ENCODE peak calls at places on chromosomes 11 and 22, in five cellular contexts. R is Karpas-422, Y is GM23338, P is stomach, Q is uterus. L is an unnamed sample. For H3K4me1, the result is how much of the 10 kb centered on the place peaks cover.

GRCh38 chr11:1557904-1558831 is 13.9 kb downstream of the DUSP8 start:
- DNase-seq in R (no peak), P (peak), Q (peak), Y (no peak), L (peak)

GRCh38 chr22:33785283-33785991 is 134.8 kb downstream of the LARGE1 start:
- DNase-seq in P (no peak), R (no peak), Q (no peak), Y (no peak), L (peak)

GRCh38 chr11:62400281-62400680 is 18.6 kb upstream of the SCGB1A1 start:
- DNase-seq in Q (peak), Y (no peak), P (no peak), R (no peak), L (peak)

GRCh38 chr11:58142781-58143180 is 17.5 kb upstream of the OR9I1 start:
- DNase-seq in Q (no peak), Y (no peak), R (no peak), P (no peak), L (no peak)

GRCh38 chr11:14299921-14300320 is 59.1 kb downstream of the RRAS2 start:
- DNase-seq in R (no peak), Q (no peak), Y (no peak), P (no peak), L (no peak)

GRCh38 chr11:60785806-60786361 is 751 bp downstream of the MS4A10 start:
- DNase-seq in P (no peak), Q (no peak), Y (no peak), R (no peak), L (peak)

GRCh38 chr22:22810018-22810427 is 77.6 kb upstream of the IGLL5 start:
- DNase-seq in Y (no peak), Q (no peak), R (peak), P (peak), L (no peak)

GRCh38 chr11:117595440-117595839 is 201.6 kb downstream of the DSCAML1 start:
- DNase-seq in Y (peak), P (no peak), Q (no peak), R (peak), L (no peak)

GRCh38 chr22:23282089-23282501 is 101.8 kb downstream of the BCR start:
- DNase-seq in P (peak), R (no peak), Q (peak), Y (no peak), L (peak)

GRCh38 chr11:76234704-76235232 is 28.5 kb upstream of the WNT11 start:
- DNase-seq in P (peak), Q (no peak), Y (no peak), R (no peak), L (peak)

GRCh38 chr11:45025716-45026492 is 75.2 kb upstream of the TP53I11 start:
- DNase-seq in R (peak), Q (peak), Y (peak), P (no peak), L (no peak)

DNA sequence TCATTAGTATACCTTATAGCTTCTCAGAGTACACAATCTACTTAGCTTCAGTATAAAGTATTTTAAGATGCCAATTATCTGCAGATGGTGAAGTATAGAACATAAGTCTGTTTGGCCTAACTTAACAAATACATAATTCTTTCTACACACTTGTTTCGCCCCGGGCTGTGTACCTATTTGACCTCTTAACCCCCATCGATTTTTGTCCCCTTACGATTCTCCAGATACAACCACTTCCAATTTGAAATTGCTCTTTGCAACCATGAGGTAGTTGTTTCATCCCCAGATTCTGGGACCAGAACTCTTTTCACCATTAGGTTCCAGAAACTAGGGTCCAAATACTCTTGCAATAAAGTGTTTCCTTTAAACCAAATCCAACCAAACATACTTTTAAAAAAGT is 10.0 kb upstream of the UPB1 start:
- DNase-seq in R (no peak), P (no peak), Y (no peak), Q (no peak), L (no peak)
- H3K4me1 ChIP-seq in R (under half), P (under half), Y (under half), Q (under half), L (under half)

GRCh38 chr22:41862530-41863266 is 29.8 kb downstream of the SREBF2 start:
- DNase-seq in Q (no peak), P (no peak), Y (no peak), R (no peak), L (peak)
- H3K27ac ChIP-seq in Q (peak), P (peak), Y (peak), R (peak), L (peak)

GRCh38 chr11:64846998-64847666 is 2.7 kb upstream of the CDC42BPG start:
- DNase-seq in R (peak), Q (peak), P (peak), Y (peak), L (peak)

GRCh38 chr11:64849600-64850356 is 5.3 kb upstream of the CDC42BPG start:
- DNase-seq in P (no peak), Y (no peak), R (no peak), Q (no peak), L (peak)

GRCh38 chr11:64850979-64851567 is 6.6 kb upstream of the CDC42BPG start:
- DNase-seq in Y (peak), R (peak), P (peak), Q (no peak), L (peak)

GRCh38 chr11:64848779-64849599 is 4.5 kb upstream of the CDC42BPG start:
- DNase-seq in Q (no peak), Y (peak), R (peak), P (peak), L (no peak)

DNA sequence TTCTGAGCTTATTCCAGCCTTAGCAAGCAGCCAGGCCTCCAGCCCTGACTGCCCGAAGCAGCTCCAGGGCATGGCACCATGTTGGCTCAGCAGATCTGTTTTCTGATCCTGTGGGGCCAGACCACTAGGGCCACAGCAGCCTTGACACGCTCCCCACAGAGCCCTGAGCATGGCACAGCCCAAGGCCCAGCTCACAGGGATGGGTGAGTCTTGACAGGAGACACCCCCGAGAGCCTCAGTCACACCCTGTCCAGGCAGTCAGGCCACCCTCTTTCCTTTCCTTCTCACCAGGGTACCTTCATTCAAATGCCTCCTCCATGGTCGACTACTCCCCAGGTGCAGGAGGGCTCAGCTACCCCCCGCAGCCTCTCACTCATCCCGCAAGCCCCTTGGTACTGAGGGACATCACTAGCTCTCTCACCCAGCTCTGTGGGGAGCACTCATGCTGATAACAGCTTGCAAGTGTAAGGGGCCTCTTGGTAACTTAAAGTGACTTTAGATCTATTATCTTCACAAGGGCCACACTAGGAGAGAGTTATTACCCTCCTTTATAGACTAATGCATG is 3.8 kb upstream of the CDC42BPG start:
- DNase-seq in Y (no peak), P (no peak), R (no peak), Q (no peak), L (no peak)
- H3K4me1 ChIP-seq in Y (under half), P (half or more), R (half or more), Q (under half), L (under half)

DNA sequence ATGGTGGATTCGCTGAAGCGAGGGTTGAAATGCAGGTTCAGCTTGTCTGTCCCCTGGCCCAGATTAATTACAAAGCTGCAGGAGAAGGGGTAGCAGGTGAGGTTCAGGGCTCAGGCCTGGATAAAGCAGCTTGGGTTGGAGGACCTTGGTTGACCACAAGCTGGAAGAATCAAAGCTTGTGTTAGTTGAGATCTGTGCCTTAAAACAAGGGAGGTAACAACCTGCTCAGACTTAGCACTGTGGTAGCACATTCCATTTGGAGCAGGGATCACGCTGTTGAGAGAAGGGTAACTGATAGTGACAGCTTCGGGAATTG is 9.3 kb downstream of the LGALS2 start:
- DNase-seq in Y (no peak), Q (no peak), P (no peak), R (no peak), L (no peak)
- H3K27ac ChIP-seq in Y (no peak), Q (no peak), P (peak), R (no peak), L (no peak)

GRCh38 chr22:17269607-17270261 is 50.5 kb upstream of the ADA2 start:
- DNase-seq in P (no peak), Y (no peak), R (no peak), Q (no peak), L (peak)
- H3K4me1 ChIP-seq in P (under half), Y (half or more), R (under half), Q (under half), L (under half)

GRCh38 chr11:100831929-100832480 is 144.9 kb downstream of the ARHGAP42 start:
- DNase-seq in Q (no peak), Y (no peak), P (no peak), R (no peak), L (no peak)
- H3K27ac ChIP-seq in Q (no peak), Y (no peak), P (no peak), R (no peak), L (no peak)

L was measured in osteoblast.